ENCODE peak calls at places on chromosomes 16 and 17, in five cellular contexts. I, P, T, V and M are unnamed samples.

GRCh38 chr17:8226536-8227237 is 16.3 kb upstream of the AURKB start:
- DNase-seq in T (peak), I (no peak), P (peak), V (peak), M (peak)

GRCh38 chr17:17387461-17388362 is 84.5 kb downstream of the NT5M start:
- DNase-seq in T (no peak), P (peak), I (no peak), V (no peak), M (no peak)

GRCh38 chr17:18213666-18214270 is 11.7 kb upstream of the LLGL1 start:
- DNase-seq in V (no peak), P (no peak), T (no peak), I (no peak), M (no peak)

GRCh38 chr17:75601057-75601987 is 13.7 kb downstream of the MYO15B start:
- DNase-seq in P (peak), V (peak), I (peak), T (peak), M (no peak)

GRCh38 chr16:67169642-67170167 is 633 bp upstream of the NOL3 start:
- DNase-seq in T (no peak), P (peak), I (no peak), V (no peak), M (no peak)

GRCh38 chr17:82662711-82663261 is 14.5 kb upstream of the WDR45B start:
- DNase-seq in V (no peak), P (no peak), T (no peak), I (no peak), M (no peak)

GRCh38 chr16:27892879-27893278 is 170.6 kb downstream of the GSG1L start:
- DNase-seq in T (no peak), V (no peak), P (no peak), I (no peak), M (no peak)

GRCh38 chr16:53734908-53735307 is 31.0 kb downstream of the FTO start:
- DNase-seq in T (no peak), P (no peak), V (no peak), I (no peak), M (no peak)

GRCh38 chr17:6541886-6542285 is 14.5 kb downstream of the PITPNM3 start:
- DNase-seq in T (no peak), P (no peak), V (no peak), I (no peak), M (no peak)

GRCh38 chr17:17349724-17350106 is 46.5 kb downstream of the NT5M start:
- DNase-seq in I (no peak), P (no peak), V (no peak), T (no peak), M (no peak)

GRCh38 chr16:88505405-88506082 is 52.5 kb downstream of the ZFPM1 start:
- DNase-seq in V (no peak), P (peak), I (peak), T (no peak), M (no peak)

GRCh38 chr17:59330314-59330942 is 1.0 kb upstream of the YPEL2 start:
- DNase-seq in I (no peak), P (no peak), T (peak), V (no peak), M (no peak)

GRCh38 chr17:64984776-64985521 is 65.7 kb upstream of the LRRC37A3 start:
- DNase-seq in P (no peak), T (no peak), I (peak), V (peak), M (no peak)

GRCh38 chr17:72465191-72466024 is 344.6 kb downstream of the SOX9 start:
- DNase-seq in T (no peak), P (peak), V (peak), I (no peak), M (no peak)

GRCh38 chr16:15714393-15715172 is 64.5 kb downstream of the NDE1 start:
- DNase-seq in I (no peak), P (no peak), V (no peak), T (no peak), M (no peak)

GRCh38 chr16:17346774-17347569 is 123.8 kb downstream of the XYLT1 start:
- DNase-seq in P (no peak), I (no peak), V (no peak), T (no peak), M (no peak)

GRCh38 chr16:50573947-50574751 is 26.0 kb downstream of the NKD1 start:
- DNase-seq in I (no peak), T (no peak), P (no peak), V (no peak), M (no peak)

GRCh38 chr17:41865596-41865893 is 322 bp upstream of the KLHL11 start:
- DNase-seq in T (no peak), V (no peak), P (no peak), I (no peak), M (no peak)

GRCh38 chr17:8326591-8327583 is 12.8 kb upstream of the ODF4 start:
- DNase-seq in T (no peak), V (peak), P (no peak), I (peak), M (no peak)

GRCh38 chr16:74603848-74604247 is 3.1 kb downstream of the GLG1 start:
- DNase-seq in I (no peak), V (no peak), P (no peak), T (no peak), M (no peak)

GRCh38 chr17:7128174-7128573 is 13.6 kb upstream of the ASGR2 start:
- DNase-seq in I (no peak), V (no peak), P (no peak), T (no peak), M (no peak)

GRCh38 chr16:70490261-70490660 is 33.1 kb downstream of the COG4 start:
- DNase-seq in T (no peak), I (no peak), V (no peak), P (no peak), M (peak)

GRCh38 chr16:56793504-56793903 is 63.6 kb downstream of the NUP93 start:
- DNase-seq in I (no peak), V (peak), P (no peak), T (no peak), M (no peak)

GRCh38 chr16:79411805-79412204 is 188.7 kb downstream of the MAF start:
- DNase-seq in P (no peak), V (no peak), T (no peak), I (no peak), M (no peak)

GRCh38 chr17:1241904-1242303 is 28.3 kb upstream of the BHLHA9 start:
- DNase-seq in T (no peak), I (no peak), V (peak), P (no peak), M (no peak)

GRCh38 chr17:28477928-28478327 is 4.5 kb downstream of the SLC13A2 start:
- DNase-seq in T (no peak), V (no peak), I (no peak), P (no peak), M (no peak)

GRCh38 chr16:85384831-85385462 is 228.2 kb upstream of the GSE1 start:
- DNase-seq in I (no peak), V (no peak), T (no peak), P (no peak), M (no peak)

GRCh38 chr16:29775742-29776408 is 2.2 kb upstream of the ZG16 start:
- DNase-seq in T (no peak), I (no peak), V (no peak), P (no peak), M (no peak)

GRCh38 chr17:31537558-31537957 is 146.1 kb downstream of the RAB11FIP4 start:
- DNase-seq in V (peak), P (no peak), I (no peak), T (no peak), M (no peak)

GRCh38 chr17:38436386-38436785 is 8.1 kb downstream of the ARHGAP23 start:
- DNase-seq in P (no peak), T (no peak), I (no peak), V (no peak), M (no peak)

GRCh38 chr17:68148936-68149335 is 98.9 kb upstream of the AMZ2 start:
- DNase-seq in T (no peak), V (no peak), I (no peak), P (no peak), M (no peak)

GRCh38 chr17:81641825-81642489 is 5.0 kb downstream of the TSPAN10 start:
- DNase-seq in P (no peak), V (peak), I (no peak), T (no peak), M (no peak)

GRCh38 chr17:7060165-7060890 is 16.4 kb upstream of the SLC16A11 start:
- DNase-seq in I (no peak), T (no peak), V (no peak), P (no peak), M (peak)

GRCh38 chr17:74635418-74635817 is 11.9 kb upstream of the CD300E start:
- DNase-seq in P (no peak), I (no peak), T (peak), V (no peak), M (no peak)

GRCh38 chr17:74579910-74580309 is 12.2 kb downstream of the CD300LD start:
- DNase-seq in T (no peak), I (no peak), P (no peak), V (no peak), M (no peak)

GRCh38 chr16:9821331-9821730 is 360.9 kb downstream of the GRIN2A start:
- DNase-seq in V (no peak), I (no peak), T (no peak), P (no peak), M (peak)

GRCh38 chr17:31296156-31296555 is 883 bp downstream of the OMG start:
- DNase-seq in P (no peak), I (no peak), T (no peak), V (no peak), M (peak)

GRCh38 chr17:83199500-83200201 is 120.2 kb downstream of the METRNL start:
- DNase-seq in T (no peak), V (peak), P (no peak), I (no peak), M (no peak)

GRCh38 chr17:38466346-38467315 is 38.4 kb downstream of the ARHGAP23 start:
- DNase-seq in V (no peak), I (no peak), P (peak), T (no peak), M (no peak)